ENCODE peak calls at places on chromosomes 4 and X, in four cellular contexts. S is SJSA1, Q is omental fat pad, F is skeletal muscle cell. U is an unnamed sample.

GRCh38 chrX:46072372-46072771 is 472.8 kb downstream of the ZNF674 start:
- DNase-seq in S (no peak), Q (no peak), F (no peak), U (no peak)

GRCh38 chrX:21683910-21684309 is 25.8 kb upstream of the KLHL34 start:
- DNase-seq in S (no peak), Q (no peak), F (no peak), U (no peak)

GRCh38 chr4:13476915-13477314 is 7.2 kb downstream of the RAB28 start:
- DNase-seq in S (no peak), Q (no peak), F (no peak), U (no peak)

GRCh38 chr4:161252520-161253141 is 911.2 kb downstream of the FSTL5 start:
- DNase-seq in S (no peak), Q (no peak), F (no peak), U (no peak)

GRCh38 chr4:181569553-181569952 is 673.6 kb upstream of the TENM3 start:
- DNase-seq in S (no peak), Q (no peak), F (peak; percentile 10), U (no peak)

GRCh38 chr4:110091426-110091825 is 107.0 kb downstream of the ELOVL6 start:
- DNase-seq in S (no peak), Q (no peak), F (peak; percentile 44), U (no peak)

GRCh38 chr4:180560896-180561295 is 1682.3 kb upstream of the TENM3 start:
- DNase-seq in S (no peak), Q (no peak), F (no peak), U (no peak)

GRCh38 chr4:108839333-108839732 is 76.5 kb upstream of the ETNPPL start:
- DNase-seq in S (no peak), Q (no peak), F (no peak), U (no peak)

GRCh38 chr4:21596521-21596920 is 352.1 kb downstream of the KCNIP4 start:
- DNase-seq in S (no peak), Q (no peak), F (no peak), U (no peak)

GRCh38 chrX:21932277-21932996 is 8.1 kb upstream of the SMS start:
- DNase-seq in S (peak; percentile 58), Q (no peak), F (peak; percentile 86), U (peak; percentile 34)

GRCh38 chrX:77009691-77010090 is 437.5 kb upstream of the FGF16 start:
- DNase-seq in S (no peak), Q (no peak), F (peak; percentile 45), U (peak; percentile 0)

GRCh38 chrX:58025979-58026378 is 115.7 kb upstream of the ZXDA start:
- DNase-seq in S (no peak), Q (no peak), F (no peak), U (no peak)

GRCh38 chr4:178612725-178613124 is 1170.5 kb upstream of the AGA start:
- DNase-seq in S (no peak), Q (no peak), F (no peak), U (no peak)

GRCh38 chr4:74544655-74545361 is 99.9 kb downstream of the AREG start:
- DNase-seq in S (no peak), Q (no peak), F (no peak), U (no peak)

GRCh38 chr4:55868691-55869090 is 15.2 kb downstream of the EXOC1 start:
- DNase-seq in S (no peak), Q (no peak), F (no peak), U (no peak)

GRCh38 chrX:45778621-45779020 is 577.9 kb upstream of the DIPK2B start:
- DNase-seq in S (no peak), Q (no peak), F (no peak), U (no peak)

GRCh38 chr4:101304916-101305315 is 42.4 kb downstream of the PPP3CA start:
- DNase-seq in S (peak; percentile 59), Q (no peak), F (no peak), U (no peak)

GRCh38 chr4:41693629-41694028 is 54.9 kb downstream of the PHOX2B start:
- DNase-seq in S (no peak), Q (no peak), F (peak; percentile 5), U (no peak)

GRCh38 chr4:182280439-182281111 is 37.4 kb downstream of the TENM3 start:
- DNase-seq in S (no peak), Q (no peak), F (peak; percentile 45), U (no peak)

GRCh38 chr4:6419452-6420028 is 52.9 kb downstream of the PPP2R2C start:
- DNase-seq in S (no peak), Q (no peak), F (no peak), U (no peak)

GRCh38 chrX:27565992-27566391 is 24.2 kb upstream of the DCAF8L2 start:
- DNase-seq in S (no peak), Q (no peak), F (no peak), U (no peak)

GRCh38 chrX:37783284-37783683 is 3.4 kb downstream of the CYBB start:
- DNase-seq in S (no peak), Q (no peak), F (no peak), U (no peak)

GRCh38 chr4:6542951-6543350 is 32.0 kb upstream of the MAN2B2 start:
- DNase-seq in S (no peak), Q (no peak), F (no peak), U (no peak)

GRCh38 chr4:1554876-1555265 is 129.2 kb downstream of the FAM53A start:
- DNase-seq in S (no peak), Q (no peak), F (no peak), U (peak; percentile 54)

GRCh38 chr4:111066001-111066400 is 443.1 kb upstream of the PITX2 start:
- DNase-seq in S (no peak), Q (no peak), F (no peak), U (no peak)

GRCh38 chrX:114581528-114582263 is 2.2 kb upstream of the HTR2C start:
- DNase-seq in S (no peak), Q (no peak), F (no peak), U (no peak)

GRCh38 chr4:16075975-16076757 is 7.7 kb downstream of the PROM1 start:
- DNase-seq in S (no peak), Q (no peak), F (no peak), U (no peak)

GRCh38 chr4:15197005-15197404 is 194.7 kb downstream of the CPEB2 start:
- DNase-seq in S (no peak), Q (no peak), F (peak; percentile 32), U (peak; percentile 8)

GRCh38 chr4:84733343-84734033 is 150.6 kb downstream of the CDS1 start:
- DNase-seq in S (no peak), Q (no peak), F (no peak), U (no peak)

GRCh38 chr4:78642934-78643333 is 91.4 kb downstream of the ANXA3 start:
- DNase-seq in S (no peak), Q (no peak), F (no peak), U (peak; percentile 27)

GRCh38 chrX:13252726-13253125 is 67.1 kb downstream of the ATXN3L start:
- DNase-seq in S (no peak), Q (no peak), F (no peak), U (no peak)

GRCh38 chr4:94452476-94453300 is 946 bp downstream of the PDLIM5 start:
- DNase-seq in S (peak; percentile 79), Q (peak; percentile 60), F (peak; percentile 74), U (peak; percentile 61)

GRCh38 chr4:37722000-37722638 is 35.9 kb upstream of the RELL1 start:
- DNase-seq in S (no peak), Q (no peak), F (no peak), U (no peak)

U was measured in PC-9.